ENCODE peak calls at places on chromosomes 2 and 18, in ten cellular contexts. L is NCI-H345; G is T-helper 2 cell; I is fibroblast of mammary gland; Z is activated T-helper 1 cell treated with anti-CD3 and anti-CD28 coated beads, Interleukin-2, amount 50 U/mL, for 16 hours; T is endothelial cell; N is iris pigment epithelial cell; H is right cardiac atrium; U is epithelial cell of esophagus; W is ureter. Y is an unnamed sample.
A peak's percentile ranks its signal among the peaks of the same experiment; 100 is the strongest.

GRCh38 chr18:50424877-50425690 is 50.2 kb downstream of the SKA1 start:
- DNase-seq in W (no peak), Z (no peak), I (peak; percentile 42), T (no peak), G (no peak), U (peak; percentile 58), H (peak; percentile 65), N (peak; percentile 95), L (no peak), Y (no peak)

GRCh38 chr18:52160652-52161051 is 179.3 kb upstream of the DCC start:
- DNase-seq in N (no peak), W (no peak), Z (no peak), L (no peak), G (no peak), H (no peak), U (peak; percentile 98), I (no peak), T (no peak), Y (no peak)

GRCh38 chr2:70645733-70646420 is 92.3 kb upstream of the TGFA start:
- DNase-seq in G (no peak), H (no peak), I (no peak), U (peak; percentile 11), Z (no peak), T (peak; percentile 17), L (no peak), W (no peak), N (no peak), Y (peak; percentile 51)

GRCh38 chr18:60684843-60685513 is 312.4 kb upstream of the MC4R start:
- DNase-seq in W (no peak), H (no peak), L (peak; percentile 34), T (no peak), U (peak; percentile 54), I (peak; percentile 45), N (peak; percentile 41), G (no peak), Z (no peak), Y (peak; percentile 82)

GRCh38 chr2:139478191-139478914 is 698.2 kb upstream of the NXPH2 start:
- DNase-seq in U (no peak), G (no peak), N (no peak), I (peak; percentile 1), L (no peak), T (no peak), W (no peak), H (no peak), Z (no peak), Y (no peak)

GRCh38 chr2:9378433-9379371 is 44.6 kb downstream of the ITGB1BP1 start:
- DNase-seq in L (no peak), Z (no peak), N (peak; percentile 82), U (peak; percentile 58), I (peak; percentile 89), H (peak; percentile 91), W (no peak), T (no peak), G (no peak), Y (no peak)

GRCh38 chr2:38409136-38409903 is 32.2 kb upstream of the ATL2 start:
- DNase-seq in G (no peak), W (peak; percentile 65), L (no peak), N (no peak), I (no peak), U (peak; percentile 68), T (no peak), Z (no peak), H (peak; percentile 88), Y (no peak)

GRCh38 chr18:56286775-56287174 is 351.6 kb downstream of the TXNL1 start:
- DNase-seq in L (no peak), U (peak; percentile 44), Z (no peak), H (no peak), I (peak; percentile 86), T (no peak), G (no peak), N (peak; percentile 9), W (no peak), Y (no peak)

GRCh38 chr18:77650799-77651385 is 401.2 kb downstream of the GALR1 start:
- DNase-seq in L (peak; percentile 83), G (peak; percentile 46), H (peak; percentile 88), I (peak; percentile 54), T (peak; percentile 95), W (peak; percentile 57), N (peak; percentile 41), Z (peak; percentile 14), U (peak; percentile 15), Y (peak; percentile 93)

GRCh38 chr2:20597868-20598183 is 53.1 kb downstream of the HS1BP3 start:
- DNase-seq in N (no peak), T (no peak), U (no peak), Z (no peak), I (no peak), H (no peak), W (no peak), L (no peak), G (no peak), Y (no peak)

GRCh38 chr2:27655155-27655951 is 8.1 kb downstream of the SUPT7L start:
- DNase-seq in G (no peak), I (peak; percentile 72), N (peak; percentile 97), L (peak; percentile 8), W (no peak), U (peak; percentile 54), T (no peak), H (no peak), Z (no peak), Y (no peak)

GRCh38 chr2:223537669-223538601 is 64.2 kb downstream of the SCG2 start:
- DNase-seq in W (no peak), L (peak; percentile 85), I (peak; percentile 54), N (peak; percentile 68), H (no peak), U (peak; percentile 50), G (no peak), T (no peak), Z (no peak), Y (peak; percentile 75)

GRCh38 chr2:44118257-44118656 is 50.4 kb upstream of the PPM1B start:
- DNase-seq in Z (no peak), H (no peak), G (peak; percentile 3), W (no peak), T (no peak), N (peak; percentile 70), I (peak; percentile 54), L (no peak), U (no peak), Y (no peak)

GRCh38 chr2:36708119-36708741 is 11.7 kb downstream of the VIT start:
- DNase-seq in H (no peak), G (no peak), I (peak; percentile 87), T (no peak), Z (no peak), N (peak; percentile 44), W (no peak), L (no peak), U (peak; percentile 53), Y (no peak)

GRCh38 chr2:110677080-110677479 is 783 bp downstream of the BUB1 start:
- DNase-seq in L (no peak), N (no peak), T (no peak), H (no peak), W (no peak), I (no peak), U (no peak), Z (no peak), G (no peak), Y (no peak)

GRCh38 chr2:26988165-26988879 is 17.9 kb downstream of the MAPRE3 start:
- DNase-seq in T (no peak), W (no peak), G (no peak), I (peak; percentile 93), H (no peak), Z (no peak), L (no peak), U (peak; percentile 34), N (peak; percentile 87), Y (no peak)